ENCODE peak calls at places on chromosomes 6 and 20, in six cellular contexts. One of them, this sample, is unnamed.

GRCh38 chr20:56433880-56434255 is 21.8 kb downstream of the CASS4 start:
- DNase-seq in CD8-positive, alpha-beta memory T cell: peak; percentile 30
- DNase-seq in testis: no peak
- DNase-seq in colonic mucosa: no peak
- DNase-seq in heart left ventricle: no peak
- DNase-seq in psoas muscle: no peak
- DNase-seq in this sample: no peak

GRCh38 chr6:41150671-41151070 is 3.5 kb downstream of the TREML1 start:
- DNase-seq in heart left ventricle: no peak
- DNase-seq in testis: no peak
- DNase-seq in CD8-positive, alpha-beta memory T cell: no peak
- DNase-seq in colonic mucosa: no peak
- DNase-seq in psoas muscle: no peak
- DNase-seq in this sample: no peak

GRCh38 chr6:6218246-6219085 is 102.0 kb downstream of the F13A1 start:
- DNase-seq in colonic mucosa: no peak
- DNase-seq in CD8-positive, alpha-beta memory T cell: no peak
- DNase-seq in psoas muscle: peak; percentile 39
- DNase-seq in heart left ventricle: no peak
- DNase-seq in testis: no peak
- DNase-seq in this sample: no peak

GRCh38 chr6:21935561-21936028 is 342.0 kb downstream of the SOX4 start:
- DNase-seq in psoas muscle: no peak
- DNase-seq in heart left ventricle: no peak
- DNase-seq in colonic mucosa: peak; percentile 52
- DNase-seq in testis: peak; percentile 67
- DNase-seq in CD8-positive, alpha-beta memory T cell: no peak
- DNase-seq in this sample: peak; percentile 49

GRCh38 chr20:3046677-3047462 is 1.0 kb downstream of the MRPS26 start:
- DNase-seq in colonic mucosa: peak; percentile 61
- DNase-seq in heart left ventricle: no peak
- DNase-seq in psoas muscle: no peak
- DNase-seq in CD8-positive, alpha-beta memory T cell: no peak
- DNase-seq in testis: no peak
- DNase-seq in this sample: no peak

GRCh38 chr6:128368213-128369000 is 152.0 kb downstream of the PTPRK start:
- DNase-seq in CD8-positive, alpha-beta memory T cell: no peak
- DNase-seq in colonic mucosa: no peak
- DNase-seq in psoas muscle: no peak
- DNase-seq in heart left ventricle: no peak
- DNase-seq in testis: no peak
- DNase-seq in this sample: no peak

GRCh38 chr6:17967668-17968067 is 19.8 kb downstream of the KIF13A start:
- DNase-seq in testis: no peak
- DNase-seq in colonic mucosa: no peak
- DNase-seq in heart left ventricle: no peak
- DNase-seq in psoas muscle: no peak
- DNase-seq in CD8-positive, alpha-beta memory T cell: no peak
- DNase-seq in this sample: no peak

GRCh38 chr6:46347669-46348068 is 143.6 kb downstream of the RCAN2 start:
- DNase-seq in CD8-positive, alpha-beta memory T cell: no peak
- DNase-seq in psoas muscle: no peak
- DNase-seq in testis: no peak
- DNase-seq in heart left ventricle: no peak
- DNase-seq in colonic mucosa: no peak
- DNase-seq in this sample: no peak

GRCh38 chr6:150202934-150203333 is 60.1 kb downstream of the PPP1R14C start:
- DNase-seq in colonic mucosa: no peak
- DNase-seq in psoas muscle: no peak
- DNase-seq in heart left ventricle: no peak
- DNase-seq in testis: no peak
- DNase-seq in CD8-positive, alpha-beta memory T cell: no peak
- DNase-seq in this sample: no peak

GRCh38 chr6:56046576-56046975 is 171.2 kb upstream of the BMP5 start:
- DNase-seq in CD8-positive, alpha-beta memory T cell: no peak
- DNase-seq in psoas muscle: no peak
- DNase-seq in colonic mucosa: no peak
- DNase-seq in heart left ventricle: peak; percentile 16
- DNase-seq in testis: no peak
- DNase-seq in this sample: peak; percentile 51

GRCh38 chr6:9704989-9705388 is 709.9 kb downstream of the TFAP2A start:
- DNase-seq in psoas muscle: no peak
- DNase-seq in colonic mucosa: no peak
- DNase-seq in heart left ventricle: no peak
- DNase-seq in testis: no peak
- DNase-seq in CD8-positive, alpha-beta memory T cell: no peak
- DNase-seq in this sample: no peak

GRCh38 chr6:46191961-46192360 is 21.2 kb upstream of the ENPP5 start:
- DNase-seq in colonic mucosa: no peak
- DNase-seq in CD8-positive, alpha-beta memory T cell: no peak
- DNase-seq in heart left ventricle: no peak
- DNase-seq in testis: no peak
- DNase-seq in psoas muscle: no peak
- DNase-seq in this sample: no peak

GRCh38 chr6:81772741-81773140 is 20.3 kb upstream of the TENT5A start:
- DNase-seq in heart left ventricle: no peak
- DNase-seq in colonic mucosa: no peak
- DNase-seq in CD8-positive, alpha-beta memory T cell: no peak
- DNase-seq in psoas muscle: no peak
- DNase-seq in testis: no peak
- DNase-seq in this sample: no peak

GRCh38 chr6:80508885-80509630 is 402.6 kb downstream of the BCKDHB start:
- DNase-seq in testis: no peak
- DNase-seq in heart left ventricle: no peak
- DNase-seq in psoas muscle: no peak
- DNase-seq in colonic mucosa: no peak
- DNase-seq in CD8-positive, alpha-beta memory T cell: no peak
- DNase-seq in this sample: no peak

GRCh38 chr6:44593539-44593944 is 206.0 kb downstream of the CDC5L start:
- DNase-seq in testis: peak; percentile 76
- DNase-seq in psoas muscle: no peak
- DNase-seq in colonic mucosa: peak; percentile 44
- DNase-seq in CD8-positive, alpha-beta memory T cell: peak; percentile 20
- DNase-seq in heart left ventricle: peak; percentile 18
- DNase-seq in this sample: no peak

GRCh38 chr6:170089937-170090335 is 200.9 kb downstream of the DLL1 start:
- DNase-seq in testis: peak; percentile 7
- DNase-seq in colonic mucosa: no peak
- DNase-seq in psoas muscle: no peak
- DNase-seq in heart left ventricle: no peak
- DNase-seq in CD8-positive, alpha-beta memory T cell: no peak
- DNase-seq in this sample: peak; percentile 37

GRCh38 chr6:43807228-43808061 is 37.4 kb downstream of the VEGFA start:
- DNase-seq in testis: no peak
- DNase-seq in CD8-positive, alpha-beta memory T cell: no peak
- DNase-seq in colonic mucosa: peak; percentile 58
- DNase-seq in heart left ventricle: no peak
- DNase-seq in psoas muscle: peak; percentile 91
- DNase-seq in this sample: peak; percentile 69

DNA sequence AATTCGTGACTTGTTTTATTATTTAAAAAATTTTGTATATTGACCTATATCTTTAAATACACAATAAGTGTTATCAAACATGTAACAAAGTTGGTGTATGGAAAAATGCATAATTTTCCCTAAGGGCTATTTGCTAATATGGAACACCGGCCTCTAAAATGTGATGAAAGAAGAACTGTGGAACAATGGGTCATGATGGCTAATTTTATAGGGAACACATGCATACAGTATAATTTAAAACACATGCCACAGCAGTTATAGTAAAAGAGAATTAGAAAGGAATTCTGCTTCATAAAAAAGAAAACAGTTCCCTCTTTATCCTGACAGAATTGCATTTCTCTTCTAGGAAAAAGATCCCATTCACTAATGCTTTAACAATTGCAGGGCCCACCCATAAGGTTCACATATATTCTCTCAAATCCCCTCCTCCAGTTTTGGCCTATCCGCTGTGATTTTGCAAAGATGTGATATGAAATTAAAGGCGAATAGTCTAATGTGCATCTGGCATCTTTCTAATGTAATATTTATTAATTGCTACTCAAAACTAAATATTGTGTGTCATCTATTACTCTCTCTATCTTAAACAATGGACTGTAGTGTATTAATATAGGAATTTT is 628.1 kb upstream of the CITED2 start:
- DNase-seq in testis: no peak
- DNase-seq in psoas muscle: no peak
- DNase-seq in CD8-positive, alpha-beta memory T cell: no peak
- DNase-seq in colonic mucosa: no peak
- DNase-seq in heart left ventricle: no peak
- DNase-seq in this sample: no peak
- H3K27ac ChIP-seq in testis: no peak overlapping the region
- H3K27ac ChIP-seq in psoas muscle: no peak overlapping the region
- H3K27ac ChIP-seq in CD8-positive, alpha-beta memory T cell: no peak overlapping the region
- H3K27ac ChIP-seq in colonic mucosa: no peak overlapping the region
- H3K27ac ChIP-seq in heart left ventricle: no peak overlapping the region
- H3K27ac ChIP-seq in this sample: no peak overlapping the region

GRCh38 chr6:4794140-4794707 is 18.0 kb downstream of the CDYL start:
- DNase-seq in heart left ventricle: peak; percentile 33
- DNase-seq in colonic mucosa: peak; percentile 75
- DNase-seq in CD8-positive, alpha-beta memory T cell: no peak
- DNase-seq in testis: no peak
- DNase-seq in psoas muscle: no peak
- DNase-seq in this sample: no peak
- H3K9me3 ChIP-seq in heart left ventricle: no peaks in the 10 kb centered on the region
- H3K9me3 ChIP-seq in colonic mucosa: no peaks in the 10 kb centered on the region
- H3K9me3 ChIP-seq in CD8-positive, alpha-beta memory T cell: no peaks in the 10 kb centered on the region
- H3K9me3 ChIP-seq in testis: no peaks in the 10 kb centered on the region
- H3K9me3 ChIP-seq in psoas muscle: no peaks in the 10 kb centered on the region
- H3K9me3 ChIP-seq in this sample: no peaks in the 10 kb centered on the region

GRCh38 chr6:26553739-26554668 is 15.8 kb downstream of the HMGN4 start:
- DNase-seq in CD8-positive, alpha-beta memory T cell: peak; percentile 82
- DNase-seq in colonic mucosa: peak; percentile 89
- DNase-seq in heart left ventricle: peak; percentile 72
- DNase-seq in psoas muscle: peak; percentile 81
- DNase-seq in testis: peak; percentile 79
- DNase-seq in this sample: peak; percentile 74

GRCh38 chr6:26556263-26557070 is 18.3 kb downstream of the HMGN4 start:
- DNase-seq in testis: no peak
- DNase-seq in heart left ventricle: no peak
- DNase-seq in CD8-positive, alpha-beta memory T cell: peak; percentile 38
- DNase-seq in colonic mucosa: no peak
- DNase-seq in psoas muscle: no peak
- DNase-seq in this sample: no peak

GRCh38 chr6:26553264-26553738 is 15.1 kb downstream of the HMGN4 start:
- DNase-seq in heart left ventricle: peak; percentile 73
- DNase-seq in psoas muscle: peak; percentile 78
- DNase-seq in CD8-positive, alpha-beta memory T cell: peak; percentile 76
- DNase-seq in colonic mucosa: peak; percentile 82
- DNase-seq in testis: peak; percentile 84
- DNase-seq in this sample: peak; percentile 62

GRCh38 chr6:26555505-26556262 is 17.5 kb downstream of the HMGN4 start:
- DNase-seq in psoas muscle: no peak
- DNase-seq in heart left ventricle: no peak
- DNase-seq in colonic mucosa: no peak
- DNase-seq in testis: no peak
- DNase-seq in CD8-positive, alpha-beta memory T cell: no peak
- DNase-seq in this sample: no peak

DNA sequence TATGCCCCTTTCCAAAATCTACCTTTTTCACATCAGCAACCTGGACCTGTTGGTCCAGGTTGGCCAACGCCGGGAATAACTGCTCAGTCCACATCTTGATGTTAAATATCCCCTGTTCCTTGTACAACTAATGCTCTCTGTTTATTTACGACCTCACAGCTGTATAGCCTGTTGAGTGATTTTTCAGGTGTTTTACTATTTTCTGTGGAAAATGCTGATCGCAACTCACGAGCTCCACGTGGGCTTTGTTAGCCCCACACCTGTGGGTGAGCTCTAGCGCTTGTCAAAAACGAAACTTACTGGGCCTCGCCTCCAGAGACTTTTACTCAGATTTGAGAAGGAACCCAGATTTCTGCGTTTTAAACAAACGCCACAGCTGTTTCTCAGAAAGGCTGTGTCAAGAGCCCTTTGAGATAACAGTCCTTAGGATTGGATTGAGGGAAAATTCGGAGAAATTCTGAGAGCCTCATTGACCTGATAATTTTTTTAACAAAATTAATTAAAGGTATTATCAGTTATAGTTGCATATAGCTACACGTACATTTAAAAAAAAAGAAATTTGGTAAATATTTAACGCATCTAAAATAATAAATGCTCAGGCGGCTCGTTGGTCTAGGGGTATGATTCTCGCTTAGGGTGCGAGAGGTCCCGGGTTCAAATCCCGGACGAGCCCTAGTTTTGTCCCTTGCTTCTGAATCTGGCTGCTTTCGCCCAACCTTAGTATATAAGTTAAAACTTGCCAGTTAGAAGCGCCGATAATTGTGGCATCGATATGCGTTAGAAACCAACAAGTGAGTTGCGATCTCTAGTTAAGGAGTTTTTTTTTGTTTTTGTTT is 16.7 kb downstream of the HMGN4 start:
- DNase-seq in colonic mucosa: peak; percentile 50
- DNase-seq in CD8-positive, alpha-beta memory T cell: peak; percentile 60
- DNase-seq in psoas muscle: no peak
- DNase-seq in testis: no peak
- DNase-seq in heart left ventricle: no peak
- DNase-seq in this sample: no peak
- H3K4me3 ChIP-seq in colonic mucosa: peak overlapping the region; percentile 32
- H3K4me3 ChIP-seq in CD8-positive, alpha-beta memory T cell: peak overlapping the region; percentile 89
- H3K4me3 ChIP-seq in psoas muscle: peak overlapping the region; percentile 67
- H3K4me3 ChIP-seq in testis: peak overlapping the region; percentile 75
- H3K4me3 ChIP-seq in heart left ventricle: peak overlapping the region; percentile 50
- H3K4me3 ChIP-seq in this sample: peak overlapping the region; percentile 16

GRCh38 chr6:136036071-136036380 is 184.5 kb downstream of the PDE7B start:
- DNase-seq in CD8-positive, alpha-beta memory T cell: no peak
- DNase-seq in psoas muscle: no peak
- DNase-seq in testis: no peak
- DNase-seq in colonic mucosa: no peak
- DNase-seq in heart left ventricle: no peak
- DNase-seq in this sample: no peak

GRCh38 chr6:136037246-136037884 is 185.9 kb downstream of the PDE7B start:
- DNase-seq in colonic mucosa: no peak
- DNase-seq in psoas muscle: no peak
- DNase-seq in heart left ventricle: no peak
- DNase-seq in testis: no peak
- DNase-seq in CD8-positive, alpha-beta memory T cell: no peak
- DNase-seq in this sample: no peak

GRCh38 chr6:136035378-136036070 is 184.0 kb downstream of the PDE7B start:
- DNase-seq in CD8-positive, alpha-beta memory T cell: no peak
- DNase-seq in psoas muscle: no peak
- DNase-seq in heart left ventricle: peak; percentile 57
- DNase-seq in colonic mucosa: no peak
- DNase-seq in testis: no peak
- DNase-seq in this sample: no peak

GRCh38 chr6:136037885-136038460 is 186.5 kb downstream of the PDE7B start:
- DNase-seq in testis: peak; percentile 36
- DNase-seq in CD8-positive, alpha-beta memory T cell: no peak
- DNase-seq in psoas muscle: peak; percentile 55
- DNase-seq in colonic mucosa: no peak
- DNase-seq in heart left ventricle: peak; percentile 35
- DNase-seq in this sample: no peak

DNA sequence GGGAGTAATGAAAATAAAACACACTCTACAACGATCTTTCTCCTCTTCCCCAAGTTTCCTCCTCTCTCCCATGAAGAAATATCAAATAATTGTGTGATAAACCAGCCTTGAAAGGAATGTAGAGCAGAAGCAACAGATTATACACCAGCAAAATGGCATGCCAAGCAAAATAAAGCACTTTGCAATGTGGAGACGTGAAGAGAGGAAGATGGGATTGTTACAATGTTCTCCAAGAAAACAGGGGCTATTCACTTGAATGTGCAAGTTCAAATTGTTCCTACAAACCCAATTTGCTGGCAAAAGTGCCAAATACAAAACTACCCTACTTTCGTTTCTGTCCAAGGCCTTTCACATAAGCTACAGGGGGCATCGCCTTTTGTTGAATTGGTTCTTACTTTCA is 185.1 kb downstream of the PDE7B start:
- DNase-seq in colonic mucosa: no peak
- DNase-seq in heart left ventricle: no peak
- DNase-seq in testis: no peak
- DNase-seq in psoas muscle: no peak
- DNase-seq in CD8-positive, alpha-beta memory T cell: no peak
- DNase-seq in this sample: no peak
- H3K27ac ChIP-seq in colonic mucosa: no peak overlapping the region
- H3K27ac ChIP-seq in heart left ventricle: peak overlapping the region; percentile 84
- H3K27ac ChIP-seq in testis: peak overlapping the region; percentile 82
- H3K27ac ChIP-seq in psoas muscle: peak overlapping the region; percentile 60
- H3K27ac ChIP-seq in CD8-positive, alpha-beta memory T cell: no peak overlapping the region
- H3K27ac ChIP-seq in this sample: peak overlapping the region; percentile 11